ENCODE peak calls at places on chromosomes 12 and 14, in four cellular contexts. M, B, E and N are unnamed samples.

GRCh38 chr12:100959481-100959880 is 164.9 kb downstream of the ANO4 start:
- DNase-seq in B (no peak), E (no peak), M (peak; percentile 89), N (no peak)

GRCh38 chr12:103423061-103423473 is 72.7 kb downstream of the C12orf42 start:
- DNase-seq in E (no peak), M (no peak), B (no peak), N (no peak)

GRCh38 chr12:46775796-46776195 is 50.0 kb downstream of the SLC38A4 start:
- DNase-seq in M (no peak), E (no peak), B (no peak), N (no peak)

GRCh38 chr14:71262466-71262865 is 355.2 kb downstream of the PCNX1 start:
- DNase-seq in M (peak; percentile 48), E (no peak), B (no peak), N (no peak)

GRCh38 chr12:28539691-28540323 is 349.6 kb downstream of the CCDC91 start:
- DNase-seq in B (no peak), M (no peak), E (no peak), N (no peak)

GRCh38 chr12:66129934-66130266 is 650 bp downstream of the LLPH start:
- DNase-seq in M (peak; percentile 29), B (no peak), E (no peak), N (no peak)

GRCh38 chr12:2682301-2683282 is 112.2 kb upstream of the FKBP4 start:
- DNase-seq in M (peak; percentile 39), B (no peak), E (no peak), N (no peak)

GRCh38 chr12:49548822-49549648 is 10.2 kb downstream of the KCNH3 start:
- DNase-seq in M (peak; percentile 28), E (no peak), B (no peak), N (no peak)

GRCh38 chr12:68317047-68317667 is 15.0 kb downstream of the MDM1 start:
- DNase-seq in M (peak; percentile 40), B (peak; percentile 43), E (peak; percentile 30), N (no peak)

GRCh38 chr14:50835280-50835679 is 4.3 kb upstream of the NIN start:
- DNase-seq in B (no peak), E (no peak), M (peak; percentile 45), N (no peak)

GRCh38 chr12:130846386-130846785 is 7.3 kb upstream of the STX2 start:
- DNase-seq in E (no peak), M (no peak), B (no peak), N (no peak)

GRCh38 chr12:119593578-119594398 is at the start of gene TMEM233:
- DNase-seq in E (no peak), B (no peak), M (peak; percentile 22), N (no peak)

GRCh38 chr12:121209629-121210572 is at the start of gene P2RX4:
- DNase-seq in E (peak; percentile 81), M (peak; percentile 63), B (peak; percentile 84), N (peak; percentile 86)

GRCh38 chr12:39368891-39369290 is 74.0 kb downstream of the KIF21A start:
- DNase-seq in B (no peak), E (no peak), M (peak; percentile 22), N (no peak)

GRCh38 chr12:39368096-39368495 is 74.8 kb downstream of the KIF21A start:
- DNase-seq in E (no peak), B (no peak), M (no peak), N (no peak)

GRCh38 chr12:39365364-39366001 is 77.4 kb downstream of the KIF21A start:
- DNase-seq in M (no peak), E (no peak), B (no peak), N (no peak)

GRCh38 chr12:39369756-39370155 is 73.2 kb downstream of the KIF21A start:
- DNase-seq in M (no peak), E (no peak), B (no peak), N (no peak)

DNA sequence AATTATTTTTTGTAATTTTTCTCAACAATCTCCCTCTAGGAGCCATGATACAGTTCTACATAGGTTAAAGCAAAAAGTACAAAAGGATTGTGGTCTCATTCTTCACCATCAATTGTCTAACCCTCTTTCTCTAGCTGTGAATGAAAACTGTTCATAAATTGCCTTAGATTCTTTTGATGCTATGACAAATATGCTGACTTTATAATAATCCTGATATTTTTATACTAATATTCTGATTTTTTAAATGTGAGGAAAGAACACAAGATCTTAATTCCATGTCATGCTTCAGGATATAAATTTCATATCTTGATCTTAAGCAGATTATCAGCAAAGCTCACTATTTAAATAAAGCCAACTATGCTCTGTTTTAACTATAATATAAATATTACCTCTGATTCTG is 75.4 kb downstream of the KIF21A start:
- DNase-seq in E (no peak), B (no peak), M (no peak), N (no peak)
- H3K27ac ChIP-seq in E (no peak overlapping the region), B (no peak overlapping the region), M (no peak overlapping the region), N (no peak overlapping the region)

DNA sequence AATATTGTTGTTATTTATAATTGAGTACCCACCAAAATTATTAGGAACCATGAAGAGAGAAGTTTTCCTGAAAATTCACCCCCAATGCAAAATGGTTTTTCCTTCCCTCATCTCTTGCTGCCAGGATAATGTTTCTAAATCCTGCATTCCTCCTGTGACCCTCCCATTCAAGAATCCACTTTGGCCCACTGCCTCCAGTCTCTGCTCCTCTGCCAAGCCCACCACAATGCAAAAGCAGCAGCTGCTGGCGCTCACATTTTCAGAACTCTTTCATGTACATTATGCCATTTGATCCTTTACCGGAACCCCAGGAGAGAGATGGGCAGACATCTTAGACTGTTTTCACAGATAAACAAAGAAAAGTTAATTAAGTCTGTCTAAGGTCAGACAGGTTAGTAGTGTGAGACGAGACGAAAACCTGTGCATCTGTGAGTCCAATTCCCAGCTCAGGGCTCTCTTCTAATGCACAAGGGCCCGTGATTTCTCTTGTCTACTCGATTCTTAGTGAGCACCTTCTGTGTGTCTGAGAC is 12.9 kb downstream of the LRIG3 start:
- DNase-seq in M (peak; percentile 87), B (no peak), E (no peak), N (no peak)
- H3K27ac ChIP-seq in M (no peak overlapping the region), B (no peak overlapping the region), E (no peak overlapping the region), N (no peak overlapping the region)

GRCh38 chr14:64861916-64862315 is 17.8 kb downstream of the SPTB start:
- DNase-seq in B (no peak), E (no peak), M (no peak), N (peak; percentile 1)

GRCh38 chr14:64856528-64857445 is 22.9 kb downstream of the SPTB start:
- DNase-seq in E (no peak), B (no peak), M (peak; percentile 13), N (no peak)

GRCh38 chr14:64855732-64856527 is 23.8 kb downstream of the SPTB start:
- DNase-seq in B (no peak), E (no peak), M (no peak), N (no peak)

GRCh38 chr14:64857979-64858740 is 21.5 kb downstream of the SPTB start:
- DNase-seq in M (no peak), E (no peak), B (no peak), N (no peak)

GRCh38 chr14:64860039-64860438 is 19.7 kb downstream of the SPTB start:
- DNase-seq in B (no peak), E (no peak), M (no peak), N (no peak)
- H3K27ac ChIP-seq in B (no peak overlapping the region), E (no peak overlapping the region), M (no peak overlapping the region), N (no peak overlapping the region)

DNA sequence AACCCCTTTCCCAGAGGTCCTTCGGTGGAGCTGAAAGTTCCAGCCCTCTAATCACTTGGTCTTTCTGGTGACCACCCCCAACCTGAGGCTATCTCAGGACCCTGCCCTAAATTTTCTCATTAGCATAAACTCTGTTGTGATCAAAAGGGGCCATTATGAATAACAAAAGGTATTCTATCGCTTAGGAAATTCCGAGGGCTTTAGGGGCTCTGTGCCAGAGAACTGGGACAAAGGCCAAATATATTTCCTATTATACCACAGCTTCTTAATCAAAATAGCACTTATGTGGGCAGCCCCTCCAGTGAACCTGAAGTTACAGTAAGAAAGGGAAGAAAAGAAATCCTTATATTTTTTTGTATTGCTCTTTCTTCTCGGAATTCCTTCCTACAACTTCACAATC is 125.3 kb upstream of the NPAS3 start:
- DNase-seq in E (no peak), M (peak; percentile 71), B (no peak), N (no peak)
- H3K27ac ChIP-seq in E (no peak overlapping the region), M (no peak overlapping the region), B (no peak overlapping the region), N (no peak overlapping the region)